ENCODE peak calls at places on chromosomes 2 and 18, in seven cellular contexts. One of them, this sample, is unnamed.

GRCh38 chr2:149160701-149161217 is 122.3 kb downstream of the LYPD6B start:
- DNase-seq in H9: no peak
- DNase-seq in trophoblast cell: peak
- DNase-seq in neuronal stem cell: no peak
- DNase-seq in mesendoderm: peak
- DNase-seq in IMR-90: no peak
- DNase-seq in mesenchymal stem cell: peak
- DNase-seq in this sample: no peak

GRCh38 chr2:138364554-138365162 is 136.9 kb upstream of the SPOPL start:
- DNase-seq in IMR-90: peak
- DNase-seq in neuronal stem cell: no peak
- DNase-seq in mesenchymal stem cell: no peak
- DNase-seq in mesendoderm: no peak
- DNase-seq in H9: no peak
- DNase-seq in trophoblast cell: no peak
- DNase-seq in this sample: no peak

GRCh38 chr2:219434718-219435525 is at the start of gene SPEG:
- DNase-seq in mesendoderm: no peak
- DNase-seq in IMR-90: no peak
- DNase-seq in H9: peak
- DNase-seq in trophoblast cell: no peak
- DNase-seq in mesenchymal stem cell: no peak
- DNase-seq in neuronal stem cell: no peak
- DNase-seq in this sample: no peak

GRCh38 chr2:213806125-213806726 is 522.0 kb downstream of the SPAG16 start:
- DNase-seq in IMR-90: peak
- DNase-seq in H9: no peak
- DNase-seq in mesendoderm: peak
- DNase-seq in trophoblast cell: no peak
- DNase-seq in mesenchymal stem cell: peak
- DNase-seq in neuronal stem cell: no peak
- DNase-seq in this sample: no peak

GRCh38 chr2:80863166-80863714 is 558.7 kb upstream of the LRRTM1 start:
- DNase-seq in IMR-90: no peak
- DNase-seq in mesendoderm: no peak
- DNase-seq in trophoblast cell: no peak
- DNase-seq in mesenchymal stem cell: no peak
- DNase-seq in H9: no peak
- DNase-seq in neuronal stem cell: no peak
- DNase-seq in this sample: no peak

GRCh38 chr2:222900354-222900753 is 39.5 kb downstream of the ACSL3 start:
- DNase-seq in trophoblast cell: peak
- DNase-seq in neuronal stem cell: no peak
- DNase-seq in mesendoderm: no peak
- DNase-seq in mesenchymal stem cell: peak
- DNase-seq in H9: no peak
- DNase-seq in IMR-90: peak
- DNase-seq in this sample: no peak

GRCh38 chr2:70477473-70477872 is 76.2 kb downstream of the TGFA start:
- DNase-seq in trophoblast cell: no peak
- DNase-seq in mesendoderm: peak
- DNase-seq in mesenchymal stem cell: no peak
- DNase-seq in H9: peak
- DNase-seq in IMR-90: no peak
- DNase-seq in neuronal stem cell: no peak
- DNase-seq in this sample: peak

GRCh38 chr2:166632616-166633015 is 138.6 kb upstream of the SCN7A start:
- DNase-seq in mesendoderm: peak
- DNase-seq in neuronal stem cell: no peak
- DNase-seq in trophoblast cell: no peak
- DNase-seq in mesenchymal stem cell: peak
- DNase-seq in H9: no peak
- DNase-seq in IMR-90: peak
- DNase-seq in this sample: no peak

GRCh38 chr2:74597456-74597855 is 42.9 kb downstream of the DOK1 start:
- DNase-seq in trophoblast cell: no peak
- DNase-seq in H9: no peak
- DNase-seq in neuronal stem cell: no peak
- DNase-seq in IMR-90: no peak
- DNase-seq in mesenchymal stem cell: no peak
- DNase-seq in mesendoderm: no peak
- DNase-seq in this sample: no peak

GRCh38 chr2:230570987-230571386 is 141.7 kb upstream of the CAB39 start:
- DNase-seq in trophoblast cell: no peak
- DNase-seq in mesenchymal stem cell: no peak
- DNase-seq in mesendoderm: no peak
- DNase-seq in neuronal stem cell: no peak
- DNase-seq in IMR-90: no peak
- DNase-seq in H9: no peak
- DNase-seq in this sample: no peak

GRCh38 chr2:112033600-112033999 is 21.5 kb upstream of the TMEM87B start:
- DNase-seq in H9: no peak
- DNase-seq in mesendoderm: no peak
- DNase-seq in trophoblast cell: no peak
- DNase-seq in mesenchymal stem cell: peak
- DNase-seq in neuronal stem cell: no peak
- DNase-seq in IMR-90: peak
- DNase-seq in this sample: no peak

GRCh38 chr2:144516417-144516980 is 3.4 kb downstream of the ZEB2 start:
- DNase-seq in trophoblast cell: no peak
- DNase-seq in mesendoderm: no peak
- DNase-seq in neuronal stem cell: no peak
- DNase-seq in H9: no peak
- DNase-seq in mesenchymal stem cell: no peak
- DNase-seq in IMR-90: no peak
- DNase-seq in this sample: peak

GRCh38 chr18:12747530-12748315 is 44.9 kb downstream of the PSMG2 start:
- DNase-seq in neuronal stem cell: no peak
- DNase-seq in trophoblast cell: no peak
- DNase-seq in IMR-90: peak
- DNase-seq in mesenchymal stem cell: no peak
- DNase-seq in mesendoderm: no peak
- DNase-seq in H9: no peak
- DNase-seq in this sample: no peak

GRCh38 chr2:240348522-240348921 is 86.9 kb upstream of the GPC1 start:
- DNase-seq in mesenchymal stem cell: no peak
- DNase-seq in trophoblast cell: no peak
- DNase-seq in mesendoderm: no peak
- DNase-seq in neuronal stem cell: no peak
- DNase-seq in IMR-90: peak
- DNase-seq in H9: no peak
- DNase-seq in this sample: no peak

GRCh38 chr18:77119101-77119850 is 13.3 kb downstream of the MBP start:
- DNase-seq in neuronal stem cell: no peak
- DNase-seq in IMR-90: no peak
- DNase-seq in mesendoderm: no peak
- DNase-seq in trophoblast cell: no peak
- DNase-seq in H9: no peak
- DNase-seq in mesenchymal stem cell: no peak
- DNase-seq in this sample: no peak

GRCh38 chr2:143977356-143977755 is 542.6 kb downstream of the ZEB2 start:
- DNase-seq in mesenchymal stem cell: no peak
- DNase-seq in mesendoderm: no peak
- DNase-seq in trophoblast cell: no peak
- DNase-seq in IMR-90: no peak
- DNase-seq in neuronal stem cell: no peak
- DNase-seq in H9: no peak
- DNase-seq in this sample: no peak

GRCh38 chr2:74747411-74748080 is 86.4 kb upstream of the HK2 start:
- DNase-seq in H9: no peak
- DNase-seq in trophoblast cell: peak
- DNase-seq in mesenchymal stem cell: peak
- DNase-seq in neuronal stem cell: no peak
- DNase-seq in IMR-90: peak
- DNase-seq in mesendoderm: no peak
- DNase-seq in this sample: no peak

GRCh38 chr18:31778391-31778950 is 17.8 kb upstream of the SLC25A52 start:
- DNase-seq in mesenchymal stem cell: no peak
- DNase-seq in mesendoderm: no peak
- DNase-seq in trophoblast cell: no peak
- DNase-seq in neuronal stem cell: no peak
- DNase-seq in H9: no peak
- DNase-seq in IMR-90: no peak
- DNase-seq in this sample: no peak

GRCh38 chr2:25043241-25043867 is 1.5 kb downstream of the EFR3B start:
- DNase-seq in H9: peak
- DNase-seq in mesendoderm: peak
- DNase-seq in neuronal stem cell: peak
- DNase-seq in mesenchymal stem cell: peak
- DNase-seq in IMR-90: peak
- DNase-seq in trophoblast cell: no peak
- DNase-seq in this sample: no peak

GRCh38 chr2:240810199-240810598 is 9.8 kb downstream of the KIF1A start:
- DNase-seq in trophoblast cell: no peak
- DNase-seq in mesendoderm: no peak
- DNase-seq in mesenchymal stem cell: no peak
- DNase-seq in IMR-90: no peak
- DNase-seq in neuronal stem cell: no peak
- DNase-seq in H9: no peak
- DNase-seq in this sample: no peak

GRCh38 chr2:224518806-224519580 is 66.2 kb downstream of the CUL3 start:
- DNase-seq in trophoblast cell: peak
- DNase-seq in H9: no peak
- DNase-seq in mesendoderm: peak
- DNase-seq in mesenchymal stem cell: peak
- DNase-seq in neuronal stem cell: no peak
- DNase-seq in IMR-90: peak
- DNase-seq in this sample: no peak

GRCh38 chr2:136008205-136008865 is 22.9 kb upstream of the DARS1 start:
- DNase-seq in IMR-90: no peak
- DNase-seq in trophoblast cell: no peak
- DNase-seq in mesendoderm: no peak
- DNase-seq in mesenchymal stem cell: no peak
- DNase-seq in neuronal stem cell: no peak
- DNase-seq in H9: no peak
- DNase-seq in this sample: no peak

DNA sequence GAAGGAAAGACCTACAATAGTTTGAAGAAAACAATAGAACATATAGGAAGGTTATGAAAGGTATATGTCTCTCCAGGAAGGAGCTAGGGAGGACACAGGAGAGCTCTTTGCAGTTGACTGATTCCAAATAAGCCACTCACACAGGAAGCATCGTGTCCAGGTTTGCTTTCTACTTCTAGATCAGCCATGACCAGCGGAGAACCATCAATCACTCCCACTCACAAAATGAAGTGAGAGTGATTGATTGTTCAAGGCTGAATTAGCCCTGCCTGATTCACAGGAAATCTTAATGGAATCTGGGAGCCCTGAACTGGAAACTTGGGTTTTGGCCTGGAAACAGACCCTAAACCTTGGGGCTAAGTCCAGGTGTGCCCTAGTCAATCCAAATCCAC is 1292.2 kb upstream of the ZEB2 start:
- DNase-seq in mesendoderm: no peak
- DNase-seq in trophoblast cell: no peak
- DNase-seq in IMR-90: no peak
- DNase-seq in H9: no peak
- DNase-seq in mesenchymal stem cell: no peak
- DNase-seq in neuronal stem cell: no peak
- DNase-seq in this sample: no peak
- H2BK5ac ChIP-seq in mesendoderm: no peak
- H2BK5ac ChIP-seq in trophoblast cell: no peak
- H2BK5ac ChIP-seq in IMR-90: no peak
- H2BK5ac ChIP-seq in H9: no peak
- H2BK5ac ChIP-seq in mesenchymal stem cell: no peak
- H2BK5ac ChIP-seq in neuronal stem cell: no peak
- H2BK5ac ChIP-seq in this sample: no peak

DNA sequence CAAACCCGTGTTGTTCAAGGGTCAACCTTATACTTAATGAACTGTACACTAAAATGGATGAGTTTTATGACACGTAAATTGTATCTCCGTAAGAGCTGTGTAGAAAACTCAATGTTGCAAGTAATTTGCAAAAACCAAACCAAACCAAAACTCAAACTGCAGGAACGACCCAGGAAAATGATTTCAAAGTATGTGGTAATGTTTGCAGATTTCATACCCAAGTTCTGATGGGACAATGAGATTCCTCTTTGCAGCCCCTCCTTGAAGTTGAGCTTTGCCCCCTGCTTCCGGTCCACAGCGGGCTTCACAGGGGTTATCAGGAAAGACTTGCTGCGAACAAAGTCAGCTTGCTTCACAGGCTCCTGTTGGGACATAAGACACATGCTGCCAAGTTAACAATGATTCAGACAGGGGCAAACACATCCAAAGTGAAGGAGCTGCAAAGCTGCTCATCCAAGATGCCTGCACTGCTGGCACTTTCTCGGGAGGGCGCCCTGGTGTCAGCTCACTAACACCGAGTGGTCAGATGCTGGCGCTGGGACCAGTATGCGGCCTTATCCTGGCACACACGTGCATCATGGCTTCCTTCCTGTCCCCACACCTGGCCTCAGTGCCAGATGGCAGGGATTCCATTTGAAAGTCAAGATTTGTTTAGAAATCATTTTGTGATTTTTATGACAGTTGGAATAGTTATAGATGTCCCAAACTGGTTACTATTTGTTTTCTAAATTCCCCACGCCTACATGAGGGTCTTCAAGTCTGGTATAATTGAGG is 65.2 kb upstream of the MGAT4A start:
- DNase-seq in neuronal stem cell: no peak
- DNase-seq in H9: no peak
- DNase-seq in mesendoderm: no peak
- DNase-seq in mesenchymal stem cell: no peak
- DNase-seq in IMR-90: no peak
- DNase-seq in trophoblast cell: no peak
- DNase-seq in this sample: no peak
- H2BK5ac ChIP-seq in neuronal stem cell: no peak
- H2BK5ac ChIP-seq in H9: no peak
- H2BK5ac ChIP-seq in mesendoderm: no peak
- H2BK5ac ChIP-seq in mesenchymal stem cell: no peak
- H2BK5ac ChIP-seq in IMR-90: no peak
- H2BK5ac ChIP-seq in trophoblast cell: no peak
- H2BK5ac ChIP-seq in this sample: no peak

GRCh38 chr2:41895334-41895664 is 152.5 kb upstream of the PKDCC start:
- DNase-seq in neuronal stem cell: no peak
- DNase-seq in trophoblast cell: no peak
- DNase-seq in H9: no peak
- DNase-seq in mesendoderm: no peak
- DNase-seq in IMR-90: no peak
- DNase-seq in mesenchymal stem cell: no peak
- DNase-seq in this sample: no peak
- H2BK5ac ChIP-seq in neuronal stem cell: no peak
- H2BK5ac ChIP-seq in trophoblast cell: no peak
- H2BK5ac ChIP-seq in H9: no peak
- H2BK5ac ChIP-seq in mesendoderm: no peak
- H2BK5ac ChIP-seq in IMR-90: no peak
- H2BK5ac ChIP-seq in mesenchymal stem cell: no peak
- H2BK5ac ChIP-seq in this sample: no peak

DNA sequence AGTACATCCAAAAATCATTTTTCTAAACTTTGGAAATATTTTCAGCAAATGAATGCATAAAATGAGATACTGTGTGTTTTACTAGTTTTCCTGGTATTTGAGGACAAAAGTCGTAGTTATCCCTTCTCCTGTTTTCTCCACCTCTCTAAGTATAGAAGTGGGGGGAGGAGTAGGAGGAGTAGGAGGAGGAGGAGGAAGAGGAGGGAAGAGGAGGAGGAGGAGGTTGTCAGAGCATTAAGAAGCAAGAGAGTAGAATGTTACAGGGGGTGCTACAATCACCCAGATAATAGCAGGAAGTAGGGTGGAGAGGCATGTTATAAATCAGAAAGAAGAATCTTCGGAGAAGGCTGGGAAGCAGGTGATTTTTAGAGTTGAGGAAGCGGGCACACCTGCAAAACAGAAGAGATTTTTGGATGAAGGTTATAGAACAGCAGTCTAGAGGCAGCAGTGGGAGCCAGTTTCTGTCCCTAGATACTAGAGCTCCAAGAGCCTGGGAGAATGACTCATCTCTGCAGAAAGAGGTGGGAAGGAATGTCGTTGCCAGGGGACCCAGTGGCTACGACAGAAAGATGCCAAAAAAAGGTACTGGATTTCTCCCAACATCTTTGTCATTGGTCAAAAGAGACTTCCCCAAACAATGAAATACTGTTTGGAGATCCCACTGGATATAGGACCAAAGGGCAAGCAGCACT is 44.2 kb upstream of the AQP4 start:
- DNase-seq in neuronal stem cell: no peak
- DNase-seq in mesenchymal stem cell: no peak
- DNase-seq in H9: peak
- DNase-seq in trophoblast cell: no peak
- DNase-seq in mesendoderm: peak
- DNase-seq in IMR-90: no peak
- DNase-seq in this sample: no peak
- H2BK5ac ChIP-seq in neuronal stem cell: no peak
- H2BK5ac ChIP-seq in mesenchymal stem cell: no peak
- H2BK5ac ChIP-seq in H9: no peak
- H2BK5ac ChIP-seq in trophoblast cell: no peak
- H2BK5ac ChIP-seq in mesendoderm: no peak
- H2BK5ac ChIP-seq in IMR-90: no peak
- H2BK5ac ChIP-seq in this sample: no peak

This sample was measured in H1.